ENCODE peak calls at places on chromosomes 12 and 14, in five cellular contexts. W is left cardiac atrium, Z is GDM1, A is pancreas, C is NCI-H1436 treated with DMSO at 0.1 percent for 48 hours. S is an unnamed sample.

GRCh38 chr14:105496831-105497591 is 6.0 kb downstream of the TEDC1 start:
- DNase-seq in A (peak; percentile 75), W (no peak), C (no peak), Z (no peak), S (no peak)

GRCh38 chr14:35534130-35534883 is at the start of gene INSM2:
- DNase-seq in W (no peak), Z (no peak), C (no peak), A (peak; percentile 79), S (no peak)

GRCh38 chr14:104101651-104102281 is 16.3 kb downstream of the ASPG start:
- DNase-seq in A (peak; percentile 64), C (no peak), Z (no peak), W (peak; percentile 14), S (no peak)

GRCh38 chr12:114405199-114405448 is 820 bp downstream of the TBX5 start:
- DNase-seq in A (no peak), C (no peak), W (no peak), Z (no peak), S (no peak)

GRCh38 chr12:21350975-21351374 is 16.3 kb upstream of the SLCO1A2 start:
- DNase-seq in Z (no peak), W (no peak), C (no peak), A (no peak), S (no peak)

GRCh38 chr12:9798008-9798619 is 29.2 kb upstream of the KLRF1 start:
- DNase-seq in W (no peak), C (no peak), A (no peak), Z (peak; percentile 56), S (peak; percentile 69)

GRCh38 chr12:5966486-5967095 is 21.5 kb upstream of the ANO2 start:
- DNase-seq in A (no peak), W (no peak), Z (no peak), C (no peak), S (no peak)

GRCh38 chr14:104820669-104821228 is 19.8 kb downstream of the ZBTB42 start:
- DNase-seq in C (no peak), Z (no peak), W (peak; percentile 63), A (peak; percentile 82), S (peak; percentile 68)

GRCh38 chr14:98177551-98177950 is 1094.4 kb downstream of the BCL11B start:
- DNase-seq in W (no peak), C (no peak), A (no peak), Z (no peak), S (no peak)

GRCh38 chr12:123923038-123923437 is 49.6 kb downstream of the CCDC92 start:
- DNase-seq in Z (no peak), C (no peak), A (no peak), W (no peak), S (no peak)

S was measured in lung.